ENCODE peak calls at places on chromosomes 11 and 22, in seven cellular contexts. One of them, this sample, is unnamed.
A peak's percentile ranks its signal among the peaks of the same experiment; 100 is the strongest.

GRCh38 chr11:19628018-19628417 is 84.6 kb upstream of the NAV2 start:
- DNase-seq in CD8-positive, alpha-beta memory T cell: no peak
- DNase-seq in kidney: peak; percentile 90
- DNase-seq in Panc1: no peak
- DNase-seq in GM23338: no peak
- DNase-seq in fibroblast of lung: peak; percentile 37
- DNase-seq in uterus: peak; percentile 46
- DNase-seq in this sample: no peak

GRCh38 chr11:88246680-88247079 is 71.4 kb upstream of the RAB38 start:
- DNase-seq in CD8-positive, alpha-beta memory T cell: no peak
- DNase-seq in kidney: no peak
- DNase-seq in Panc1: no peak
- DNase-seq in GM23338: no peak
- DNase-seq in fibroblast of lung: peak; percentile 96
- DNase-seq in uterus: no peak
- DNase-seq in this sample: no peak

GRCh38 chr11:68828155-68828931 is 13.4 kb downstream of the CPT1A start:
- DNase-seq in CD8-positive, alpha-beta memory T cell: no peak
- DNase-seq in kidney: no peak
- DNase-seq in Panc1: no peak
- DNase-seq in GM23338: no peak
- DNase-seq in fibroblast of lung: no peak
- DNase-seq in uterus: no peak
- DNase-seq in this sample: no peak

GRCh38 chr11:119617343-119617713 is 111.7 kb downstream of the NECTIN1 start:
- DNase-seq in CD8-positive, alpha-beta memory T cell: no peak
- DNase-seq in kidney: no peak
- DNase-seq in Panc1: no peak
- DNase-seq in GM23338: no peak
- DNase-seq in fibroblast of lung: no peak
- DNase-seq in uterus: no peak
- DNase-seq in this sample: no peak

GRCh38 chr22:26757496-26757895 is 100.1 kb downstream of the MIAT start:
- DNase-seq in CD8-positive, alpha-beta memory T cell: no peak
- DNase-seq in kidney: no peak
- DNase-seq in Panc1: no peak
- DNase-seq in GM23338: no peak
- DNase-seq in fibroblast of lung: no peak
- DNase-seq in uterus: no peak
- DNase-seq in this sample: no peak

GRCh38 chr11:123107945-123108344 is 46.0 kb upstream of the HSPA8 start:
- DNase-seq in CD8-positive, alpha-beta memory T cell: no peak
- DNase-seq in kidney: no peak
- DNase-seq in Panc1: no peak
- DNase-seq in GM23338: no peak
- DNase-seq in fibroblast of lung: no peak
- DNase-seq in uterus: no peak
- DNase-seq in this sample: no peak

GRCh38 chr11:58900479-58901420 is 38.5 kb upstream of the GLYATL1 start:
- DNase-seq in CD8-positive, alpha-beta memory T cell: no peak
- DNase-seq in kidney: no peak
- DNase-seq in Panc1: peak; percentile 32
- DNase-seq in GM23338: peak; percentile 96
- DNase-seq in fibroblast of lung: peak; percentile 78
- DNase-seq in uterus: no peak
- DNase-seq in this sample: no peak

GRCh38 chr11:44332665-44333064 is 22.7 kb upstream of the ALX4 start:
- DNase-seq in CD8-positive, alpha-beta memory T cell: no peak
- DNase-seq in kidney: no peak
- DNase-seq in Panc1: no peak
- DNase-seq in GM23338: no peak
- DNase-seq in fibroblast of lung: no peak
- DNase-seq in uterus: no peak
- DNase-seq in this sample: no peak

GRCh38 chr11:126404367-126404766 is 48.9 kb downstream of the ST3GAL4 start:
- DNase-seq in CD8-positive, alpha-beta memory T cell: no peak
- DNase-seq in kidney: no peak
- DNase-seq in Panc1: no peak
- DNase-seq in GM23338: no peak
- DNase-seq in fibroblast of lung: no peak
- DNase-seq in uterus: no peak
- DNase-seq in this sample: no peak

GRCh38 chr11:82686211-82686610 is 47.5 kb downstream of the FAM181B start:
- DNase-seq in CD8-positive, alpha-beta memory T cell: no peak
- DNase-seq in kidney: no peak
- DNase-seq in Panc1: no peak
- DNase-seq in GM23338: no peak
- DNase-seq in fibroblast of lung: no peak
- DNase-seq in uterus: no peak
- DNase-seq in this sample: no peak

GRCh38 chr11:11567862-11568650 is 53.7 kb downstream of the GALNT18 start:
- DNase-seq in CD8-positive, alpha-beta memory T cell: no peak
- DNase-seq in kidney: no peak
- DNase-seq in Panc1: no peak
- DNase-seq in GM23338: no peak
- DNase-seq in fibroblast of lung: peak; percentile 54
- DNase-seq in uterus: peak; percentile 55
- DNase-seq in this sample: no peak

GRCh38 chr11:61905067-61905696 is 12.2 kb downstream of the RAB3IL1 start:
- DNase-seq in CD8-positive, alpha-beta memory T cell: no peak
- DNase-seq in kidney: no peak
- DNase-seq in Panc1: no peak
- DNase-seq in GM23338: no peak
- DNase-seq in fibroblast of lung: no peak
- DNase-seq in uterus: no peak
- DNase-seq in this sample: no peak

GRCh38 chr11:112719736-112720525 is 241.3 kb upstream of the NCAM1 start:
- DNase-seq in CD8-positive, alpha-beta memory T cell: no peak
- DNase-seq in kidney: no peak
- DNase-seq in Panc1: no peak
- DNase-seq in GM23338: no peak
- DNase-seq in fibroblast of lung: no peak
- DNase-seq in uterus: no peak
- DNase-seq in this sample: no peak

GRCh38 chr22:23700706-23701105 is 9.9 kb downstream of the RGL4 start:
- DNase-seq in CD8-positive, alpha-beta memory T cell: no peak
- DNase-seq in kidney: no peak
- DNase-seq in Panc1: no peak
- DNase-seq in GM23338: no peak
- DNase-seq in fibroblast of lung: peak; percentile 34
- DNase-seq in uterus: no peak
- DNase-seq in this sample: no peak

GRCh38 chr11:2812371-2812991 is 73.1 kb downstream of the CDKN1C start:
- DNase-seq in CD8-positive, alpha-beta memory T cell: no peak
- DNase-seq in kidney: peak; percentile 94
- DNase-seq in Panc1: no peak
- DNase-seq in GM23338: no peak
- DNase-seq in fibroblast of lung: no peak
- DNase-seq in uterus: peak; percentile 77
- DNase-seq in this sample: no peak

GRCh38 chr11:84261707-84262106 is 975.5 kb upstream of the CCDC90B start:
- DNase-seq in CD8-positive, alpha-beta memory T cell: no peak
- DNase-seq in kidney: no peak
- DNase-seq in Panc1: no peak
- DNase-seq in GM23338: peak; percentile 60
- DNase-seq in fibroblast of lung: no peak
- DNase-seq in uterus: no peak
- DNase-seq in this sample: no peak

GRCh38 chr22:49811014-49811791 is 16.5 kb downstream of the BRD1 start:
- DNase-seq in CD8-positive, alpha-beta memory T cell: no peak
- DNase-seq in kidney: no peak
- DNase-seq in Panc1: no peak
- DNase-seq in GM23338: no peak
- DNase-seq in fibroblast of lung: no peak
- DNase-seq in uterus: no peak
- DNase-seq in this sample: no peak

GRCh38 chr22:49613871-49614270 is 213.8 kb downstream of the BRD1 start:
- DNase-seq in CD8-positive, alpha-beta memory T cell: no peak
- DNase-seq in kidney: no peak
- DNase-seq in Panc1: no peak
- DNase-seq in GM23338: no peak
- DNase-seq in fibroblast of lung: no peak
- DNase-seq in uterus: no peak
- DNase-seq in this sample: no peak

GRCh38 chr22:49951986-49952896 is 8.3 kb upstream of the PIM3 start:
- DNase-seq in CD8-positive, alpha-beta memory T cell: no peak
- DNase-seq in kidney: no peak
- DNase-seq in Panc1: no peak
- DNase-seq in GM23338: no peak
- DNase-seq in fibroblast of lung: peak; percentile 87
- DNase-seq in uterus: no peak
- DNase-seq in this sample: no peak

GRCh38 chr11:79694368-79694767 is 253.5 kb upstream of the TENM4 start:
- DNase-seq in CD8-positive, alpha-beta memory T cell: no peak
- DNase-seq in kidney: no peak
- DNase-seq in Panc1: no peak
- DNase-seq in GM23338: no peak
- DNase-seq in fibroblast of lung: no peak
- DNase-seq in uterus: no peak
- DNase-seq in this sample: no peak

DNA sequence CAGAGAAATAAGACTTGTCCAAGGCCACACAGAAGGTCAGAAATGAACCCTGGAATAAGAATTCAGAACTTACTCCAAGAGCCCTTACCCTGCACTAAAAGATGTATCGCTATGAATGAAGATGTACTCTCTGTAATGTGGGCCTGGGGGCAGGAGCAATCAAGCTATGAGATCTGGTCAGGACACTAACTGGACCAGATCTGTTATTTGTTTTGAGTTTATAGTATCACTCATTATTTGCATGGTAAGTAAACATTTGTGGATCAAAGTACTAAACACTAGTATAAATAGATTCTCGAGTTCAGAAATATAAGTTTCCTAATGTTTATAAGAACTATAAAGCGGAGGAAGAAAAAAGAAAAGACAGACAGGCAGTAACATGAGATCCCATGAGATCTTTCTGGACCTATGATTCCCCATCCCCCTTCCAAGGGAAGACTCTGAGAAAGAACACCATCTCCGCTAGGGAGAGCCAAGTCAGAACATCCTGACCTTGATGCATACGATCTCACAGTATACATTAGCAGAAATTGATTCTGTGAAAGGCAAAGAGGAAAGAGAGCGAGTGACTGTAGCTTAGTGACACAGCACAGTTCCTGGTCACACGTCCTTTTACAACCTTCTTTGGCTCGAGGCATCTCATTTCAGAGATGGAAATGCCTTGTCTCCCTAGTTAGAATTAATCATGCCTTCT is 71.2 kb downstream of the USP35 start:
- DNase-seq in CD8-positive, alpha-beta memory T cell: no peak
- DNase-seq in kidney: no peak
- DNase-seq in Panc1: no peak
- DNase-seq in GM23338: no peak
- DNase-seq in fibroblast of lung: no peak
- DNase-seq in uterus: no peak
- DNase-seq in this sample: no peak
- H3K36me3 ChIP-seq in CD8-positive, alpha-beta memory T cell: no peaks in the 10 kb centered on the region
- H3K36me3 ChIP-seq in kidney: no peaks in the 10 kb centered on the region
- H3K36me3 ChIP-seq in Panc1: no peaks in the 10 kb centered on the region
- H3K36me3 ChIP-seq in GM23338: no peaks in the 10 kb centered on the region
- H3K36me3 ChIP-seq in fibroblast of lung: no peaks in the 10 kb centered on the region
- H3K36me3 ChIP-seq in uterus: no peaks in the 10 kb centered on the region
- H3K36me3 ChIP-seq in this sample: no peaks in the 10 kb centered on the region

DNA sequence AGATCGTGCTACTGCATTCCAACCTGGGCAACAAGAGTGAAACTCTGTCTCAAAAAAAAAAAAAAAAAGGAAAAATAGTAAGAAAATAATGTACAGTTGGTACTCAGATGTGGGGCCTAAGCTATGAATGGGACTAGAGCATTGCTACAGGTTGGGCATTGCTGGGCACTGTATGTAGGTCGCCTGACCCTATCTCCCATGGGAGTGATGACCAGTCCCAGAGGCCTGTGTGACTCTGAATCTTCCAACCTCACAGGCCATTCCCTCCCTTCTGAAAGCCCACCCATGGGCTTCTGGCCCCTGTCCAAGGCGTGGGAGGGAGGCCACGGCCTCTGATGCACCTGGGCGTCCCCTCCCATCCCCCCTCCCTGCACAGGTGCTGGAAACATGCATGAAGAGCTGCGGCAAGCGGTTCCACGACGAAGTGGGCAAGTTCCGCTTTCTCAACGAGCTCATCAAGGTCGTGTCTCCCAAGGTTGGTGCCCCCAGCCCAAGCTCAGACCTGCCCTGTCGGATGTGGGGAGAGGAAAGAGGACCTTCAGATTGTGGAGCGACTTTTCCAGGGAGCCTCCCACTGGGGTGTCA is 9.5 kb downstream of the GGA1 start:
- DNase-seq in CD8-positive, alpha-beta memory T cell: no peak
- DNase-seq in kidney: no peak
- DNase-seq in Panc1: no peak
- DNase-seq in GM23338: no peak
- DNase-seq in fibroblast of lung: no peak
- DNase-seq in uterus: no peak
- DNase-seq in this sample: no peak
- H3K36me3 ChIP-seq in CD8-positive, alpha-beta memory T cell: peaks cover 19% of the 10 kb centered on the region
- H3K36me3 ChIP-seq in kidney: peaks cover 17% of the 10 kb centered on the region
- H3K36me3 ChIP-seq in Panc1: no peaks in the 10 kb centered on the region
- H3K36me3 ChIP-seq in GM23338: peaks cover 6% of the 10 kb centered on the region
- H3K36me3 ChIP-seq in fibroblast of lung: peaks cover 13% of the 10 kb centered on the region
- H3K36me3 ChIP-seq in uterus: no peaks in the 10 kb centered on the region
- H3K36me3 ChIP-seq in this sample: peaks cover 74% of the 10 kb centered on the region

GRCh38 chr22:44369241-44369652 is 56.5 kb upstream of the SHISAL1 start:
- DNase-seq in CD8-positive, alpha-beta memory T cell: no peak
- DNase-seq in kidney: peak; percentile 59
- DNase-seq in Panc1: no peak
- DNase-seq in GM23338: peak; percentile 77
- DNase-seq in fibroblast of lung: no peak
- DNase-seq in uterus: no peak
- DNase-seq in this sample: no peak
- H3K36me3 ChIP-seq in CD8-positive, alpha-beta memory T cell: no peaks in the 10 kb centered on the region
- H3K36me3 ChIP-seq in kidney: no peaks in the 10 kb centered on the region
- H3K36me3 ChIP-seq in Panc1: no peaks in the 10 kb centered on the region
- H3K36me3 ChIP-seq in GM23338: no peaks in the 10 kb centered on the region
- H3K36me3 ChIP-seq in fibroblast of lung: no peaks in the 10 kb centered on the region
- H3K36me3 ChIP-seq in uterus: no peaks in the 10 kb centered on the region
- H3K36me3 ChIP-seq in this sample: no peaks in the 10 kb centered on the region

GRCh38 chr22:17754233-17754925 is 19.9 kb downstream of the BID start:
- DNase-seq in CD8-positive, alpha-beta memory T cell: no peak
- DNase-seq in kidney: no peak
- DNase-seq in Panc1: no peak
- DNase-seq in GM23338: peak; percentile 76
- DNase-seq in fibroblast of lung: no peak
- DNase-seq in uterus: no peak
- DNase-seq in this sample: no peak

GRCh38 chr22:17753401-17753989 is 20.8 kb downstream of the BID start:
- DNase-seq in CD8-positive, alpha-beta memory T cell: no peak
- DNase-seq in kidney: no peak
- DNase-seq in Panc1: no peak
- DNase-seq in GM23338: no peak
- DNase-seq in fibroblast of lung: peak; percentile 79
- DNase-seq in uterus: no peak
- DNase-seq in this sample: no peak

GRCh38 chr22:17749605-17750395 is 24.5 kb downstream of the BID start:
- DNase-seq in CD8-positive, alpha-beta memory T cell: no peak
- DNase-seq in kidney: no peak
- DNase-seq in Panc1: no peak
- DNase-seq in GM23338: no peak
- DNase-seq in fibroblast of lung: no peak
- DNase-seq in uterus: no peak
- DNase-seq in this sample: no peak

GRCh38 chr22:17748555-17749353 is 25.5 kb downstream of the BID start:
- DNase-seq in CD8-positive, alpha-beta memory T cell: no peak
- DNase-seq in kidney: no peak
- DNase-seq in Panc1: no peak
- DNase-seq in GM23338: peak; percentile 91
- DNase-seq in fibroblast of lung: no peak
- DNase-seq in uterus: peak; percentile 37
- DNase-seq in this sample: no peak

GRCh38 chr22:17751596-17751995 is 22.7 kb downstream of the BID start:
- DNase-seq in CD8-positive, alpha-beta memory T cell: no peak
- DNase-seq in kidney: no peak
- DNase-seq in Panc1: no peak
- DNase-seq in GM23338: no peak
- DNase-seq in fibroblast of lung: no peak
- DNase-seq in uterus: no peak
- DNase-seq in this sample: no peak
- H3K36me3 ChIP-seq in CD8-positive, alpha-beta memory T cell: no peaks in the 10 kb centered on the region
- H3K36me3 ChIP-seq in kidney: no peaks in the 10 kb centered on the region
- H3K36me3 ChIP-seq in Panc1: no peaks in the 10 kb centered on the region
- H3K36me3 ChIP-seq in GM23338: no peaks in the 10 kb centered on the region
- H3K36me3 ChIP-seq in fibroblast of lung: no peaks in the 10 kb centered on the region
- H3K36me3 ChIP-seq in uterus: no peaks in the 10 kb centered on the region
- H3K36me3 ChIP-seq in this sample: no peaks in the 10 kb centered on the region